ENCODE peak calls at places on chromosomes 6 and 20, in six cellular contexts. One of them, this sample, is unnamed.
A peak's percentile ranks its signal among the peaks of the same experiment; 100 is the strongest.

GRCh38 chr6:15947436-15947835 is 181.4 kb upstream of the MYLIP start:
- DNase-seq in choroid plexus epithelial cell: no peak
- DNase-seq in Peyer's patch: no peak
- DNase-seq in psoas muscle: no peak
- DNase-seq in SK-N-SH: no peak
- DNase-seq in fibroblast of pulmonary artery: no peak
- DNase-seq in this sample: no peak

GRCh38 chr6:89122625-89123024 is 4.8 kb upstream of the SRSF12 start:
- DNase-seq in choroid plexus epithelial cell: peak; percentile 70
- DNase-seq in Peyer's patch: no peak
- DNase-seq in psoas muscle: no peak
- DNase-seq in SK-N-SH: peak; percentile 57
- DNase-seq in fibroblast of pulmonary artery: peak; percentile 56
- DNase-seq in this sample: peak; percentile 52

GRCh38 chr6:158876886-158877285 is 57.7 kb upstream of the EZR start:
- DNase-seq in choroid plexus epithelial cell: no peak
- DNase-seq in Peyer's patch: no peak
- DNase-seq in psoas muscle: no peak
- DNase-seq in SK-N-SH: no peak
- DNase-seq in fibroblast of pulmonary artery: no peak
- DNase-seq in this sample: no peak

GRCh38 chr6:19204445-19204844 is 632.7 kb upstream of the ID4 start:
- DNase-seq in choroid plexus epithelial cell: peak; percentile 21
- DNase-seq in Peyer's patch: no peak
- DNase-seq in psoas muscle: no peak
- DNase-seq in SK-N-SH: no peak
- DNase-seq in fibroblast of pulmonary artery: peak; percentile 21
- DNase-seq in this sample: peak; percentile 12

GRCh38 chr20:32670773-32671455 is 2.8 kb downstream of the C20orf203 start:
- DNase-seq in choroid plexus epithelial cell: no peak
- DNase-seq in Peyer's patch: no peak
- DNase-seq in psoas muscle: no peak
- DNase-seq in SK-N-SH: no peak
- DNase-seq in fibroblast of pulmonary artery: no peak
- DNase-seq in this sample: no peak

GRCh38 chr20:56350842-56351241 is 7.9 kb upstream of the FAM210B start:
- DNase-seq in choroid plexus epithelial cell: no peak
- DNase-seq in Peyer's patch: no peak
- DNase-seq in psoas muscle: no peak
- DNase-seq in SK-N-SH: no peak
- DNase-seq in fibroblast of pulmonary artery: no peak
- DNase-seq in this sample: no peak

GRCh38 chr20:61926796-61927192 is 138.9 kb downstream of the TAF4 start:
- DNase-seq in choroid plexus epithelial cell: no peak
- DNase-seq in Peyer's patch: no peak
- DNase-seq in psoas muscle: peak; percentile 7
- DNase-seq in SK-N-SH: no peak
- DNase-seq in fibroblast of pulmonary artery: no peak
- DNase-seq in this sample: no peak

GRCh38 chr6:14622135-14622534 is 504.6 kb downstream of the CD83 start:
- DNase-seq in choroid plexus epithelial cell: peak; percentile 13
- DNase-seq in Peyer's patch: no peak
- DNase-seq in psoas muscle: no peak
- DNase-seq in SK-N-SH: no peak
- DNase-seq in fibroblast of pulmonary artery: no peak
- DNase-seq in this sample: no peak

GRCh38 chr6:36268478-36269248 is 1.2 kb upstream of the PNPLA1 start:
- DNase-seq in choroid plexus epithelial cell: peak; percentile 52
- DNase-seq in Peyer's patch: no peak
- DNase-seq in psoas muscle: no peak
- DNase-seq in SK-N-SH: no peak
- DNase-seq in fibroblast of pulmonary artery: peak; percentile 44
- DNase-seq in this sample: peak; percentile 44

GRCh38 chr20:32062776-32063170 is 10.7 kb downstream of the HCK start:
- DNase-seq in choroid plexus epithelial cell: no peak
- DNase-seq in Peyer's patch: peak; percentile 65
- DNase-seq in psoas muscle: peak; percentile 65
- DNase-seq in SK-N-SH: no peak
- DNase-seq in fibroblast of pulmonary artery: no peak
- DNase-seq in this sample: no peak

GRCh38 chr6:161631676-161632194 is 357.9 kb upstream of the AGPAT4 start:
- DNase-seq in choroid plexus epithelial cell: peak; percentile 70
- DNase-seq in Peyer's patch: no peak
- DNase-seq in psoas muscle: no peak
- DNase-seq in SK-N-SH: peak; percentile 51
- DNase-seq in fibroblast of pulmonary artery: peak; percentile 28
- DNase-seq in this sample: peak; percentile 59

DNA sequence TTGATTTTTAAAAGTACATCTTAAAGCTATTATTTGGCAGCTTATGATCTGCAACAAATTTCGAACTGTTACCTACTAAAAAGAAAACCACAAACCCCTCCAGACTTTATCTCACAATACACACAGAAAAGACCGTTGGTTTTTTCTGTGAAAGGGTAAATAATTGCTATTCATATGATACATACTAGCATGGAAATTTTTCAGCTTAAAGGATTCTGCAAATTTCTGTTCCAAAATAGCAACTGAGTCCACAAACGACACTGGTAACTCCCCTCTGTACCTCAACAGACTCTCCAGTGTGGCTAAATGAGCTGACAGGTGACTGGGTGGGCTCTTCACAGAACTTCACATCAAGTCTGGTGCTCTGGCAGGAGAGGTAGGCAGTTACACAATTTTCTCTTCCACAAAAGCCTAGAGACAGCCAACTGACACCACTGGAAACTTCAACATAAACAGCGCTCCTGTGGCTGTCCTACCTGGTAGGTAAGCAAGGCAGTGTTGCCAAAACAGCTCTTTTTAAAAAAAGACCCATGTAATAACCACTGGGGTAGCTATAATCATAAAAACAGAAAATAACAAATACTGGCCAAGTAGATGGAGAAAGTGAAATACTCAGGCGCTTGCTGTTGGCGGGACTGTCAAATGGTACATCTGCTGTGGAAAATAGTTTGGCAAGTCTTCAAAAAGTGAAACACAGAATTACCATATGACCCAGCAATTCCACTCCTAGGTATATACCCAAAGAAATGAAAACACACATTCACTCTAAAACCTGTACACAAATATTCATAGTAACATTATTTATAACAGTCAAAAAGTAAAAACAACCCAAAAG is 37.8 kb downstream of the ELOVL5 start:
- DNase-seq in choroid plexus epithelial cell: peak; percentile 43
- DNase-seq in Peyer's patch: no peak
- DNase-seq in psoas muscle: no peak
- DNase-seq in SK-N-SH: no peak
- DNase-seq in fibroblast of pulmonary artery: no peak
- DNase-seq in this sample: no peak
- H3K4me3 ChIP-seq in choroid plexus epithelial cell: no peak overlapping the region
- H3K4me3 ChIP-seq in Peyer's patch: no peak overlapping the region
- H3K4me3 ChIP-seq in psoas muscle: no peak overlapping the region
- H3K4me3 ChIP-seq in SK-N-SH: no peak overlapping the region
- H3K4me3 ChIP-seq in fibroblast of pulmonary artery: no peak overlapping the region
- H3K4me3 ChIP-seq in this sample: no peak overlapping the region

GRCh38 chr6:30767158-30767943 is 23.0 kb upstream of the IER3 start:
- DNase-seq in choroid plexus epithelial cell: no peak
- DNase-seq in Peyer's patch: no peak
- DNase-seq in psoas muscle: no peak
- DNase-seq in SK-N-SH: no peak
- DNase-seq in fibroblast of pulmonary artery: no peak
- DNase-seq in this sample: no peak

GRCh38 chr6:30769853-30770160 is 25.5 kb upstream of the IER3 start:
- DNase-seq in choroid plexus epithelial cell: no peak
- DNase-seq in Peyer's patch: no peak
- DNase-seq in psoas muscle: no peak
- DNase-seq in SK-N-SH: no peak
- DNase-seq in fibroblast of pulmonary artery: no peak
- DNase-seq in this sample: no peak

GRCh38 chr6:30769088-30769852 is 24.9 kb upstream of the IER3 start:
- DNase-seq in choroid plexus epithelial cell: peak; percentile 91
- DNase-seq in Peyer's patch: peak; percentile 80
- DNase-seq in psoas muscle: peak; percentile 77
- DNase-seq in SK-N-SH: peak; percentile 29
- DNase-seq in fibroblast of pulmonary artery: peak; percentile 94
- DNase-seq in this sample: peak; percentile 87

GRCh38 chr6:30767944-30768301 is 23.6 kb upstream of the IER3 start:
- DNase-seq in choroid plexus epithelial cell: no peak
- DNase-seq in Peyer's patch: no peak
- DNase-seq in psoas muscle: no peak
- DNase-seq in SK-N-SH: no peak
- DNase-seq in fibroblast of pulmonary artery: no peak
- DNase-seq in this sample: no peak

GRCh38 chr6:30768634-30769087 is 24.3 kb upstream of the IER3 start:
- DNase-seq in choroid plexus epithelial cell: no peak
- DNase-seq in Peyer's patch: no peak
- DNase-seq in psoas muscle: no peak
- DNase-seq in SK-N-SH: no peak
- DNase-seq in fibroblast of pulmonary artery: no peak
- DNase-seq in this sample: no peak
- TF ChIP-seq CTCF in choroid plexus epithelial cell: no peak
- TF ChIP-seq CTCF in Peyer's patch: no peak
- TF ChIP-seq CTCF in psoas muscle: no peak
- TF ChIP-seq CTCF in SK-N-SH: no peak
- TF ChIP-seq CTCF in fibroblast of pulmonary artery: no peak
- TF ChIP-seq CTCF in this sample: no peak

DNA sequence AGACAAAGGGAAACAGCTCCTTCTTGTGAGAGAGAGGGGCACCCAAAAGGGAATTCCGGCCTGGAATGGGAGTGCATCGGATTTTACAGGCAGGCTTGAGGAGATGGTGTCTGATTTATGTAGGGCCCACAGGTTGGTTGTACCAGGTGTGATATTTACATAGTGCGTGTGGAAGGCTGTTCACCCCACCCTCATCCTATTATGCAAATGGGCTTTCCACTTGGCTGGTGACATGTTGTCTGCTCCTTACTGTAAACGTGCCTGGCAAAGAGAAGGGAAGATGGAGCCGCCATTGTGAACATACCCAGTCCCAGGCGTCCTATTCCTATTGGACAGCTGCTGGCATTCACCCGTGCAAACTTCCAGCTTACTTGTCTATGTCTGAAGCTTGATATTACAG is 6.4 kb downstream of the HLA-B start:
- DNase-seq in choroid plexus epithelial cell: no peak
- DNase-seq in Peyer's patch: peak; percentile 55
- DNase-seq in psoas muscle: no peak
- DNase-seq in SK-N-SH: no peak
- DNase-seq in fibroblast of pulmonary artery: no peak
- DNase-seq in this sample: no peak
- H3K4me3 ChIP-seq in choroid plexus epithelial cell: no peak overlapping the region
- H3K4me3 ChIP-seq in Peyer's patch: no peak overlapping the region
- H3K4me3 ChIP-seq in psoas muscle: no peak overlapping the region
- H3K4me3 ChIP-seq in SK-N-SH: no peak overlapping the region
- H3K4me3 ChIP-seq in fibroblast of pulmonary artery: no peak overlapping the region
- H3K4me3 ChIP-seq in this sample: no peak overlapping the region

GRCh38 chr6:75113446-75113845 is 92.4 kb downstream of the COL12A1 start:
- DNase-seq in choroid plexus epithelial cell: peak; percentile 60
- DNase-seq in Peyer's patch: no peak
- DNase-seq in psoas muscle: no peak
- DNase-seq in SK-N-SH: no peak
- DNase-seq in fibroblast of pulmonary artery: peak; percentile 8
- DNase-seq in this sample: no peak
- TF ChIP-seq CTCF in choroid plexus epithelial cell: no peak
- TF ChIP-seq CTCF in Peyer's patch: no peak
- TF ChIP-seq CTCF in psoas muscle: no peak
- TF ChIP-seq CTCF in SK-N-SH: no peak
- TF ChIP-seq CTCF in fibroblast of pulmonary artery: no peak
- TF ChIP-seq CTCF in this sample: no peak

This sample was measured in fibroblast of the aortic adventitia.